ENCODE peak calls at places on chromosomes 7 and 10, in ten cellular contexts. Q is NCI-H774; I is colonic mucosa; M is glomerular endothelial cell; T is WTC11; W is activated CD4-positive, alpha-beta T cell treated with anti-CD3 and anti-CD28 coated beads, Interleukin-2, amount 50 U/mL, for 24 hours; O is pulmonary artery endothelial cell; L is NCI-H1930; B is AML-193; K is naive B cell. P is an unnamed sample.

GRCh38 chr10:22086730-22087364 is 83.3 kb upstream of the DNAJC1 start:
- DNase-seq in Q (peak), I (peak), M (no peak), T (peak), W (no peak), O (no peak), L (no peak), B (no peak), K (no peak), P (no peak)

GRCh38 chr7:93823621-93824020 is 66.9 kb downstream of the TFPI2 start:
- DNase-seq in Q (no peak), I (no peak), M (no peak), T (no peak), W (no peak), O (no peak), L (no peak), B (no peak), K (no peak), P (no peak)

GRCh38 chr7:28231181-28231580 is 50.6 kb upstream of the JAZF1 start:
- DNase-seq in Q (no peak), I (no peak), M (no peak), T (no peak), W (no peak), O (no peak), L (no peak), B (no peak), K (no peak), P (no peak)

GRCh38 chr7:73937014-73937413 is 76.1 kb downstream of the TMEM270 start:
- DNase-seq in Q (no peak), I (no peak), M (no peak), T (no peak), W (no peak), O (no peak), L (no peak), B (no peak), K (no peak), P (no peak)

GRCh38 chr10:62895058-62895457 is 78.9 kb upstream of the EGR2 start:
- DNase-seq in Q (no peak), I (no peak), M (no peak), T (no peak), W (no peak), O (no peak), L (no peak), B (no peak), K (no peak), P (no peak)

GRCh38 chr10:94123253-94123995 is 129.7 kb downstream of the PLCE1 start:
- DNase-seq in Q (no peak), I (no peak), M (no peak), T (no peak), W (no peak), O (no peak), L (no peak), B (no peak), K (no peak), P (no peak)

GRCh38 chr7:134637934-134638719 is 8.5 kb upstream of the BPGM start:
- DNase-seq in Q (no peak), I (no peak), M (no peak), T (no peak), W (no peak), O (no peak), L (no peak), B (no peak), K (no peak), P (no peak)

GRCh38 chr7:80018941-80019808 is 115.5 kb upstream of the GNAI1 start:
- DNase-seq in Q (no peak), I (peak), M (peak), T (peak), W (no peak), O (peak), L (peak), B (peak), K (no peak), P (peak)

GRCh38 chr10:72784551-72785421 is 92.8 kb downstream of the MCU start:
- DNase-seq in Q (no peak), I (peak), M (no peak), T (peak), W (no peak), O (no peak), L (no peak), B (no peak), K (no peak), P (peak)

GRCh38 chr10:87639493-87639892 is 20.2 kb upstream of the PAPSS2 start:
- DNase-seq in Q (no peak), I (no peak), M (no peak), T (no peak), W (no peak), O (no peak), L (no peak), B (no peak), K (no peak), P (no peak)

GRCh38 chr10:71382757-71383156 is 14.0 kb upstream of the CDH23 start:
- DNase-seq in Q (no peak), I (no peak), M (no peak), T (no peak), W (no peak), O (no peak), L (no peak), B (peak), K (no peak), P (no peak)

GRCh38 chr7:120760851-120761250 is 97.1 kb downstream of the TSPAN12 start:
- DNase-seq in Q (no peak), I (no peak), M (no peak), T (no peak), W (no peak), O (no peak), L (no peak), B (no peak), K (no peak), P (no peak)

GRCh38 chr7:43583424-43584199 is 704 bp downstream of the STK17A start:
- DNase-seq in Q (no peak), I (peak), M (no peak), T (peak), W (peak), O (no peak), L (peak), B (peak), K (peak), P (no peak)

GRCh38 chr7:151088019-151088855 is 2.0 kb downstream of the AGAP3 start:
- DNase-seq in Q (no peak), I (no peak), M (no peak), T (no peak), W (no peak), O (no peak), L (no peak), B (no peak), K (no peak), P (peak)

GRCh38 chr7:92695308-92696261 is 105.4 kb upstream of the FAM133B start:
- DNase-seq in Q (no peak), I (peak), M (peak), T (peak), W (no peak), O (no peak), L (no peak), B (no peak), K (no peak), P (peak)

GRCh38 chr10:102713483-102713813 is 749 bp downstream of the ARL3 start:
- DNase-seq in Q (no peak), I (no peak), M (no peak), T (no peak), W (no peak), O (no peak), L (peak), B (no peak), K (no peak), P (no peak)

GRCh38 chr7:2724453-2725177 is 36.6 kb downstream of the AMZ1 start:
- DNase-seq in Q (no peak), I (no peak), M (no peak), T (peak), W (no peak), O (no peak), L (no peak), B (no peak), K (no peak), P (no peak)

GRCh38 chr7:134755422-134756022 is 23.9 kb upstream of the CALD1 start:
- DNase-seq in Q (no peak), I (no peak), M (no peak), T (no peak), W (no peak), O (no peak), L (no peak), B (no peak), K (no peak), P (no peak)

GRCh38 chr10:28644647-28645046 is 32.7 kb upstream of the BAMBI start:
- DNase-seq in Q (no peak), I (no peak), M (no peak), T (no peak), W (no peak), O (no peak), L (no peak), B (no peak), K (no peak), P (no peak)

GRCh38 chr7:79332091-79332490 is 121.4 kb downstream of the MAGI2 start:
- DNase-seq in Q (no peak), I (no peak), M (no peak), T (no peak), W (no peak), O (no peak), L (no peak), B (no peak), K (no peak), P (no peak)

GRCh38 chr7:4699897-4700296 is 17.8 kb downstream of the FOXK1 start:
- DNase-seq in Q (no peak), I (no peak), M (no peak), T (no peak), W (no peak), O (no peak), L (no peak), B (no peak), K (no peak), P (no peak)

GRCh38 chr10:69800109-69800508 is 1.6 kb upstream of the COL13A1 start:
- DNase-seq in Q (no peak), I (peak), M (no peak), T (peak), W (no peak), O (no peak), L (no peak), B (peak), K (no peak), P (peak)

GRCh38 chr10:8044331-8044907 is 10.1 kb upstream of the GATA3 start:
- DNase-seq in Q (no peak), I (no peak), M (no peak), T (no peak), W (no peak), O (no peak), L (no peak), B (no peak), K (no peak), P (no peak)

GRCh38 chr10:127974911-127975310 is 68.0 kb downstream of the PTPRE start:
- DNase-seq in Q (no peak), I (no peak), M (no peak), T (no peak), W (no peak), O (no peak), L (no peak), B (no peak), K (no peak), P (no peak)

GRCh38 chr7:86775203-86775602 is 131.5 kb downstream of the GRM3 start:
- DNase-seq in Q (no peak), I (no peak), M (no peak), T (no peak), W (no peak), O (no peak), L (no peak), B (no peak), K (no peak), P (no peak)

P was measured in dermis microvascular lymphatic vessel endothelial cell.